ENCODE peak calls at places on chromosomes 12 and 14, in eight cellular contexts. T, I, P, M, E, J, U and L are unnamed samples.

GRCh38 chr12:71562681-71563595 is 100.7 kb downstream of the ZFC3H1 start:
- DNase-seq in U (no peak), J (no peak), M (no peak), T (no peak), E (no peak), P (no peak), I (no peak), L (no peak)

GRCh38 chr12:104454997-104455396 is 1.8 kb upstream of the CHST11 start:
- DNase-seq in I (no peak), P (no peak), U (no peak), J (no peak), T (peak), M (no peak), E (peak), L (no peak)

GRCh38 chr14:99654235-99655000 is 9.5 kb downstream of the HHIPL1 start:
- DNase-seq in J (peak), E (peak), M (peak), U (peak), P (no peak), T (peak), I (no peak), L (peak)

GRCh38 chr12:52238206-52238840 is 5.3 kb downstream of the KRT7 start:
- DNase-seq in M (no peak), T (peak), P (peak), I (no peak), J (peak), E (no peak), U (no peak), L (no peak)

GRCh38 chr12:124172646-124173045 is 122.2 kb upstream of the RFLNA start:
- DNase-seq in P (no peak), M (peak), U (no peak), I (no peak), T (peak), E (no peak), J (peak), L (peak)

GRCh38 chr12:5022465-5023061 is 21.1 kb upstream of the KCNA5 start:
- DNase-seq in U (peak), M (no peak), I (peak), T (peak), E (peak), J (peak), P (no peak), L (no peak)

GRCh38 chr14:53047302-53047701 is 96.5 kb upstream of the FERMT2 start:
- DNase-seq in P (no peak), T (no peak), I (no peak), J (no peak), U (no peak), M (no peak), E (no peak), L (no peak)

GRCh38 chr12:25884024-25884919 is 74.2 kb upstream of the RASSF8 start:
- DNase-seq in T (no peak), J (no peak), P (no peak), U (no peak), E (no peak), I (no peak), M (no peak), L (no peak)

GRCh38 chr14:80585506-80585835 is 356.1 kb downstream of the CEP128 start:
- DNase-seq in J (peak), T (peak), I (no peak), U (no peak), E (peak), M (no peak), P (no peak), L (no peak)

GRCh38 chr14:23398348-23398747 is 9.7 kb downstream of the MYH6 start:
- DNase-seq in M (no peak), J (no peak), T (no peak), P (no peak), E (no peak), I (no peak), U (no peak), L (no peak)

GRCh38 chr14:72420749-72421452 is 473.0 kb downstream of the DPF3 start:
- DNase-seq in E (peak), I (peak), M (no peak), U (peak), P (peak), T (peak), J (peak), L (peak)

GRCh38 chr12:19410211-19410610 is 29.1 kb upstream of the AEBP2 start:
- DNase-seq in U (no peak), I (no peak), P (no peak), M (no peak), J (peak), E (no peak), T (no peak), L (no peak)

GRCh38 chr12:74791365-74791764 is 253.7 kb downstream of the ATXN7L3B start:
- DNase-seq in J (peak), I (no peak), U (no peak), E (no peak), M (no peak), P (no peak), T (no peak), L (no peak)

GRCh38 chr12:19855876-19856275 is 416.6 kb downstream of the AEBP2 start:
- DNase-seq in I (no peak), T (peak), U (no peak), M (no peak), E (peak), P (no peak), J (no peak), L (no peak)

GRCh38 chr12:53227341-53227740 is 4.7 kb downstream of the RARG start:
- DNase-seq in E (no peak), U (no peak), I (no peak), J (no peak), P (no peak), M (no peak), T (no peak), L (no peak)

GRCh38 chr14:49892636-49893308 is at the start of gene ARF6:
- DNase-seq in M (peak), E (peak), I (peak), P (peak), J (peak), T (peak), U (peak), L (peak)
- TF ChIP-seq CTCF in M (no peak), E (no peak), I (no peak), P (peak), J (no peak), T (no peak), U (no peak), L (no peak)

GRCh38 chr12:105983622-105984325 is 155.0 kb downstream of the NUAK1 start:
- DNase-seq in I (no peak), J (peak), M (peak), T (peak), E (peak), U (no peak), P (no peak), L (peak)

GRCh38 chr12:105992849-105993740 is 145.7 kb downstream of the NUAK1 start:
- DNase-seq in U (no peak), M (no peak), T (peak), E (peak), P (no peak), I (no peak), J (peak), L (no peak)

GRCh38 chr12:105986779-105987686 is 151.7 kb downstream of the NUAK1 start:
- DNase-seq in P (no peak), I (no peak), E (peak), T (peak), J (peak), U (no peak), M (peak), L (peak)

GRCh38 chr12:105985383-105985782 is 153.4 kb downstream of the NUAK1 start:
- DNase-seq in E (no peak), P (no peak), M (no peak), T (no peak), J (no peak), U (no peak), I (no peak), L (no peak)

DNA sequence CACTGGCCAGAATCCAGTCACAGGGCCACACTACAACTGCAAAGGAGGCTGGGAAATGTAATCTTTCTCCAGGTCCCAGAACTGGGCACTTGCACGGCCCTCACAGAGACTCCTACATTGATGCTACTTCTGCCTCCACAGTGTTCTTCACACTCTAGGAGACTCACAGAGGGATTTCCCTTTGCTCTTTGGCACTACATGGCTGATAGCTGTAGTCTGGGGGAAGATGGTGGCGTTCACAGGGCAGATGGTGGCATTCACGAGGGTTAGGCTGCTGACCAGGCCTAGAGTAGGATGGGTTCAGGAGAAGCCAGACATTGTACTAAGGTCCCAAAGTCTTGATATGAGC is 151.1 kb downstream of the NUAK1 start:
- DNase-seq in J (no peak), U (no peak), E (no peak), I (no peak), T (no peak), P (no peak), M (no peak), L (no peak)
- TF ChIP-seq CTCF in J (no peak), U (no peak), E (no peak), I (no peak), T (no peak), P (no peak), M (no peak), L (no peak)

GRCh38 chr12:115571027-115571426 is 706.5 kb downstream of the MED13L start:
- DNase-seq in P (no peak), E (no peak), M (no peak), J (no peak), T (no peak), U (no peak), I (no peak), L (no peak)

GRCh38 chr12:115571446-115571845 is 706.0 kb downstream of the MED13L start:
- DNase-seq in E (no peak), M (no peak), J (no peak), T (no peak), U (no peak), P (no peak), I (no peak), L (no peak)

GRCh38 chr12:115570271-115570777 is 707.2 kb downstream of the MED13L start:
- DNase-seq in T (no peak), J (peak), E (no peak), P (no peak), I (no peak), U (no peak), M (peak), L (peak)

GRCh38 chr12:115572440-115572839 is 705.1 kb downstream of the MED13L start:
- DNase-seq in M (no peak), T (peak), P (no peak), E (peak), J (peak), U (no peak), I (peak), L (peak)

DNA sequence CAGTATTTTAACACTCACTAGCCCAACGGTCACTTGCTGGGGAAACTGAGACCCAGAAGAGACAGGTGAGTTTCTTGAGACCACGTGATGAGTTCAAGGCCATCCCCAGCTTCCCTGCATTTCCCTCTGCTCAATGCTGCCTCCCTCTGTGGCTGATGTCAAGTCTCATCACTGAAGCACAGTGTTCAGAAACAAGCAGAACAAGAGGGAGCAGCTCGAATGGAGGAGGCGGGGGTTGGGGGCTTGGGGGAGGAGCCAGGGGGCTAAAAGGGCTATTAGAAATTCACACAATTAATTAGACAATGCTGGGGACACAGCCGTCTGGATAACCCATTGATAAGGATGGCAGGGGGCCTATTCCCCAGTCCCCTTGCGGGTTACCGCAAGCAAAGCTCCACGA is 707.8 kb downstream of the MED13L start:
- DNase-seq in J (peak), P (no peak), T (no peak), I (no peak), U (no peak), M (no peak), E (no peak), L (peak)
- TF ChIP-seq CTCF in J (peak), P (peak), T (no peak), I (no peak), U (no peak), M (no peak), E (no peak), L (peak)

DNA sequence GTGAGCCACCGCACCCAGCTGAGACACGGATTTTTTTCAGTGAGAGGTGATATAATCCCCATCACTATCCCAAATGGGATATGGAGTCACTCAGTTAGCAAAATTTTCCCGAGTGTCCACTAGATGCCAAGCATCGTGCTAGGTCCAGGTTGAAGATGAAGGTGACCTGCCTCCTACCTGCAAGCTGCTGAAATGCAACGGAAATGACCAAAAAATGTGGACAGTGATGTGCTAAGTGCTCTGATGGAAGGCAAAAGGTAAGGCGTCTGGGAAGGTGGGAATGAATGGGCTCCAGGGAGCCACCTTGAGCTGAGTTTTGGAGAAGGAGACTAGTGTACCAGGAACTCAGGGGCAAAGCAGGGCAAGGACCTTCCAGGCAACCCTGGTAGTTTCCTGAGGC is 64.6 kb downstream of the CALM1 start:
- DNase-seq in J (no peak), I (no peak), T (no peak), P (no peak), E (no peak), U (no peak), M (no peak), L (no peak)
- TF ChIP-seq CTCF in J (peak), I (no peak), T (no peak), P (no peak), E (no peak), U (no peak), M (no peak), L (no peak)

GRCh38 chr14:51095854-51096823 is 1.2 kb upstream of the TRIM9 start:
- DNase-seq in P (peak), I (peak), T (peak), E (peak), J (peak), M (no peak), U (no peak), L (no peak)
- TF ChIP-seq CTCF in P (no peak), I (no peak), T (no peak), E (no peak), J (no peak), M (no peak), U (no peak), L (no peak)

GRCh38 chr12:126873701-126874100 is 1393.3 kb upstream of the TMEM132C start:
- DNase-seq in M (no peak), J (no peak), P (no peak), I (no peak), E (no peak), T (no peak), U (no peak), L (no peak)

GRCh38 chr12:126879820-126880219 is 1387.2 kb upstream of the TMEM132C start:
- DNase-seq in I (no peak), J (no peak), T (no peak), U (no peak), M (no peak), E (no peak), P (no peak), L (no peak)

GRCh38 chr12:126869644-126870043 is 1397.3 kb upstream of the TMEM132C start:
- DNase-seq in E (no peak), U (no peak), J (no peak), T (no peak), M (no peak), I (no peak), P (no peak), L (no peak)

GRCh38 chr12:126874427-126875026 is 1392.4 kb upstream of the TMEM132C start:
- DNase-seq in J (peak), T (peak), I (peak), M (no peak), P (peak), U (peak), E (peak), L (peak)
- TF ChIP-seq CTCF in J (peak), T (peak), I (peak), M (peak), P (peak), U (peak), E (peak), L (peak)

GRCh38 chr14:21860172-21860571 is 186.6 kb upstream of the OR4E1 start:
- DNase-seq in E (peak), J (peak), I (peak), P (no peak), U (no peak), T (peak), M (no peak), L (no peak)
- TF ChIP-seq CTCF in E (peak), J (peak), I (peak), P (peak), U (no peak), T (peak), M (no peak), L (peak)